ENCODE peak calls at places on chromosomes 4 and X, in seven cellular contexts. O, S, C, Q, L, N and H are unnamed samples.

GRCh38 chr4:121070696-121071639 is 1.4 kb downstream of the NDNF start:
- DNase-seq in C (peak; percentile 15), N (peak; percentile 13), Q (no peak), L (no peak), O (peak; percentile 39), S (peak; percentile 6), H (peak; percentile 22)

GRCh38 chrX:154712781-154713391 is 38.0 kb downstream of the GAB3 start:
- DNase-seq in S (no peak), C (no peak), N (peak; percentile 38), L (no peak), O (no peak), Q (no peak), H (no peak)

GRCh38 chrX:126170715-126171114 is 4.6 kb upstream of the DCAF12L2 start:
- DNase-seq in O (no peak), Q (no peak), L (no peak), S (no peak), N (no peak), C (no peak), H (no peak)

GRCh38 chr4:14726441-14727405 is 275.6 kb upstream of the CPEB2 start:
- DNase-seq in S (no peak), O (no peak), C (no peak), L (peak; percentile 35), N (no peak), Q (no peak), H (no peak)

GRCh38 chrX:120251471-120252011 is 929 bp downstream of the ZBTB33 start:
- DNase-seq in S (no peak), Q (no peak), C (peak; percentile 19), L (no peak), N (peak; percentile 34), O (peak; percentile 46), H (peak; percentile 48)

GRCh38 chr4:95106408-95106928 is 348.7 kb downstream of the BMPR1B start:
- DNase-seq in S (no peak), O (no peak), C (no peak), Q (no peak), L (no peak), N (no peak), H (no peak)

GRCh38 chr4:2289311-2289954 is 27.5 kb upstream of the MXD4 start:
- DNase-seq in L (no peak), O (peak; percentile 21), Q (no peak), C (peak; percentile 7), S (no peak), N (no peak), H (no peak)

GRCh38 chr4:92035666-92036065 is 268.1 kb upstream of the GRID2 start:
- DNase-seq in O (no peak), S (no peak), L (no peak), Q (no peak), N (no peak), C (no peak), H (no peak)

GRCh38 chrX:2542826-2543551 is 42.2 kb upstream of the DHRSX start:
- DNase-seq in S (no peak), L (no peak), Q (no peak), O (no peak), C (no peak), N (no peak), H (no peak)

GRCh38 chrX:115089419-115089818 is 72.0 kb upstream of the IL13RA2 start:
- DNase-seq in L (no peak), Q (no peak), O (no peak), S (no peak), C (no peak), N (no peak), H (no peak)

GRCh38 chr4:27048350-27049100 is 187.9 kb downstream of the STIM2 start:
- DNase-seq in Q (no peak), O (no peak), C (no peak), S (no peak), L (no peak), N (peak; percentile 24), H (no peak)

GRCh38 chr4:139815646-139816601 is 150.3 kb downstream of the MGST2 start:
- DNase-seq in L (no peak), S (no peak), N (peak; percentile 94), C (peak; percentile 25), Q (no peak), O (peak; percentile 41), H (no peak)

GRCh38 chr4:113756005-113756410 is 5.5 kb downstream of the CAMK2D start:
- DNase-seq in S (no peak), L (no peak), N (peak; percentile 73), O (no peak), Q (no peak), C (no peak), H (no peak)

GRCh38 chr4:111510535-111510934 is 634.7 kb upstream of the FAM241A start:
- DNase-seq in S (no peak), N (no peak), C (no peak), Q (no peak), O (no peak), L (no peak), H (no peak)

GRCh38 chr4:23235613-23236390 is 543.1 kb downstream of the GBA3 start:
- DNase-seq in C (no peak), S (no peak), Q (no peak), L (no peak), O (no peak), N (no peak), H (no peak)

GRCh38 chr4:15714616-15715015 is 11.8 kb downstream of the BST1 start:
- DNase-seq in Q (no peak), C (no peak), N (no peak), O (no peak), L (no peak), S (no peak), H (no peak)

GRCh38 chr4:54165438-54165837 is 63.7 kb upstream of the PDGFRA start:
- DNase-seq in C (no peak), O (no peak), N (no peak), Q (no peak), S (no peak), L (no peak), H (no peak)

GRCh38 chrX:5746231-5746630 is 482.4 kb downstream of the NLGN4X start:
- DNase-seq in L (no peak), S (no peak), O (no peak), Q (no peak), N (no peak), C (no peak), H (no peak)

GRCh38 chrX:148501121-148502066 is 977 bp downstream of the AFF2 start:
- DNase-seq in C (peak; percentile 20), N (no peak), Q (no peak), L (no peak), O (peak; percentile 15), S (no peak), H (no peak)